ENCODE peak calls at places on chromosomes 4 and X, in eight cellular contexts. F is HCT116, C is SK-N-SH, R is PC-3, H is OCI-LY7, L is neural progenitor cell, B is hepatocyte, J is GM23248. O is an unnamed sample. For H3K9me3, the result is how much of the 10 kb centered on the place peaks cover.

GRCh38 chrX:115058276-115058675 is 40.9 kb upstream of the IL13RA2 start:
- DNase-seq in C (no peak), F (no peak), J (peak), R (peak), B (peak), H (no peak), L (no peak), O (no peak)

GRCh38 chr4:181528570-181529184 is 714.5 kb upstream of the TENM3 start:
- DNase-seq in F (peak), R (peak), L (peak), J (peak), H (peak), C (peak), B (peak), O (peak)

GRCh38 chr4:81839347-81840042 is 367.8 kb upstream of the RASGEF1B start:
- DNase-seq in R (no peak), C (no peak), H (no peak), L (no peak), J (no peak), F (no peak), B (no peak), O (no peak)

GRCh38 chrX:120517936-120518335 is 42.8 kb downstream of the CUL4B start:
- DNase-seq in H (no peak), R (peak), B (no peak), J (peak), C (no peak), F (no peak), L (no peak), O (no peak)

GRCh38 chrX:74246524-74246923 is 57.5 kb upstream of the ZCCHC13 start:
- DNase-seq in R (peak), H (no peak), J (peak), B (no peak), L (no peak), F (no peak), C (no peak), O (no peak)

GRCh38 chr4:81039351-81040174 is 9.1 kb downstream of the BMP3 start:
- DNase-seq in C (no peak), L (no peak), B (peak), J (peak), F (no peak), R (peak), H (peak), O (no peak)

GRCh38 chrX:107628662-107629532 is 587 bp downstream of the PRPS1 start:
- DNase-seq in J (peak), B (peak), L (peak), H (peak), F (no peak), R (peak), C (peak), O (peak)

GRCh38 chr4:47485047-47485692 is at the start of gene ATP10D:
- DNase-seq in F (peak), B (peak), C (peak), H (peak), R (peak), L (peak), J (peak), O (peak)

GRCh38 chr4:143558823-143559756 is 45.6 kb downstream of the SMARCA5 start:
- DNase-seq in F (no peak), L (peak), J (peak), C (peak), B (peak), R (peak), H (peak), O (peak)

GRCh38 chrX:31547816-31548215 is 476.0 kb upstream of the FTHL17 start:
- DNase-seq in J (no peak), C (no peak), H (no peak), L (no peak), B (no peak), R (no peak), F (no peak), O (no peak)

GRCh38 chr4:110498420-110498819 is 22.5 kb downstream of the ENPEP start:
- DNase-seq in J (no peak), H (no peak), B (no peak), C (no peak), F (no peak), R (no peak), L (no peak), O (no peak)

GRCh38 chr4:140061194-140061593 is 92.8 kb downstream of the MAML3 start:
- DNase-seq in F (no peak), J (no peak), B (no peak), L (no peak), C (no peak), R (no peak), H (no peak), O (no peak)

GRCh38 chr4:112550728-112551127 is 34.7 kb upstream of the NEUROG2 start:
- DNase-seq in R (peak), C (no peak), J (peak), L (no peak), B (no peak), F (no peak), H (no peak), O (no peak)

GRCh38 chr4:125132281-125132680 is 182.5 kb upstream of the FAT4 start:
- DNase-seq in R (no peak), J (peak), L (no peak), C (no peak), F (no peak), B (no peak), H (no peak), O (no peak)

GRCh38 chr4:89338206-89338605 is 30.6 kb upstream of the GPRIN3 start:
- DNase-seq in R (no peak), J (no peak), L (no peak), C (no peak), B (no peak), F (no peak), H (no peak), O (no peak)

GRCh38 chr4:169147217-169147616 is 123.5 kb downstream of the SH3RF1 start:
- DNase-seq in B (no peak), R (peak), C (no peak), L (no peak), H (no peak), J (peak), F (peak), O (no peak)

GRCh38 chrX:151488677-151489076 is 74.8 kb upstream of the PASD1 start:
- DNase-seq in H (peak), J (peak), L (peak), C (peak), R (no peak), B (no peak), F (peak), O (no peak)

GRCh38 chrX:37686979-37687378 is 1.4 kb downstream of the XK start:
- DNase-seq in J (no peak), R (no peak), H (no peak), L (no peak), B (no peak), F (no peak), C (no peak), O (no peak)

GRCh38 chr4:10354225-10354624 is 103.0 kb downstream of the ZNF518B start:
- DNase-seq in C (no peak), J (no peak), B (no peak), R (no peak), L (no peak), F (no peak), H (no peak), O (no peak)

GRCh38 chr4:66273110-66273509 is 602.8 kb upstream of the EPHA5 start:
- DNase-seq in H (no peak), C (no peak), L (no peak), B (no peak), F (no peak), R (no peak), J (no peak), O (no peak)

GRCh38 chr4:78150465-78150864 is 93.3 kb downstream of the FRAS1 start:
- DNase-seq in L (no peak), B (no peak), R (no peak), J (no peak), H (no peak), F (no peak), C (no peak), O (no peak)

GRCh38 chrX:150212672-150213480 is 150.2 kb upstream of the MAMLD1 start:
- DNase-seq in H (no peak), R (no peak), F (no peak), B (peak), L (peak), J (peak), C (no peak), O (no peak)

GRCh38 chr4:98780111-98780549 is 121.7 kb upstream of the TSPAN5 start:
- DNase-seq in B (peak), F (no peak), J (no peak), C (peak), R (no peak), L (no peak), H (no peak), O (no peak)

GRCh38 chr4:153788419-153789276 is at the start of gene SFRP2:
- DNase-seq in L (peak), B (no peak), C (peak), F (no peak), R (no peak), J (peak), H (no peak), O (no peak)

GRCh38 chr4:77217526-77217925 is 60.5 kb downstream of the CCNG2 start:
- DNase-seq in B (no peak), J (no peak), R (no peak), L (no peak), C (no peak), F (no peak), H (no peak), O (no peak)

GRCh38 chr4:151679247-151679646 is 81.6 kb downstream of the GATB start:
- DNase-seq in B (no peak), C (no peak), L (no peak), J (no peak), H (no peak), F (no peak), R (no peak), O (no peak)

GRCh38 chr4:141636771-141637460 is 533 bp downstream of the IL15 start:
- DNase-seq in L (peak), C (peak), B (peak), H (no peak), J (peak), F (peak), R (peak), O (peak)

GRCh38 chrX:14026121-14026520 is 3.6 kb downstream of the GEMIN8 start:
- DNase-seq in H (no peak), R (no peak), B (no peak), F (no peak), J (no peak), C (no peak), L (peak), O (no peak)

GRCh38 chrX:68163446-68163845 is 269.8 kb downstream of the OPHN1 start:
- DNase-seq in B (no peak), L (no peak), J (peak), C (no peak), H (no peak), R (no peak), F (no peak), O (peak)

GRCh38 chrX:137549846-137550534 is 15.9 kb upstream of the ZIC3 start:
- DNase-seq in R (no peak), F (no peak), C (no peak), L (peak), H (no peak), B (no peak), J (no peak), O (no peak)

GRCh38 chrX:33188286-33188685 is 23.1 kb downstream of the DMD start:
- DNase-seq in F (no peak), J (no peak), L (peak), B (no peak), H (no peak), C (no peak), R (no peak), O (no peak)
- TF ChIP-seq EZH2phosphoT487 in F (no peak), J (no peak), L (no peak), B (no peak), H (no peak), C (no peak), R (no peak), O (no peak)

DNA sequence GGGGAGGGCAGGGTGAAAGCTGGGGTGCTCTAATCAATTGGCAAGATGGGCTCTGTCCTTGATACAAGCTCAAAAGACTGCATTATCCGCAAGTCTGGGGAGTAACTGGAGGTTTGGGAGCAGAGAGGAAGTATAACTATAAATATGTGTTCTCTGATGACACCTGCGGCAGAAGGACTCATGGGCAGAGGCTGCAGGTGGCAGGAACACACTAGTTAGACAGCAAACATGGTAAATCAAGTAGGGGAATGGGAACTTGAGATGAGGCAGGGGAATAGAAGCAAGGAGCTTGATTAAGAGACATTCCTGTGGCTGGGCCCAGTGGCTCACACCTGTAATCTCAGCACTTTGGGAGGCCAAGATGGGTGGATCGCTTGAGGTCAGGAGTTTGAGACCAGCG is 30.3 kb downstream of the SH3KBP1 start:
- DNase-seq in R (no peak), J (no peak), B (no peak), C (no peak), H (peak), F (no peak), L (no peak), O (peak)
- H3K27ac ChIP-seq in R (no peak), J (no peak), B (no peak), C (no peak), H (peak), F (no peak), L (no peak), O (peak)

DNA sequence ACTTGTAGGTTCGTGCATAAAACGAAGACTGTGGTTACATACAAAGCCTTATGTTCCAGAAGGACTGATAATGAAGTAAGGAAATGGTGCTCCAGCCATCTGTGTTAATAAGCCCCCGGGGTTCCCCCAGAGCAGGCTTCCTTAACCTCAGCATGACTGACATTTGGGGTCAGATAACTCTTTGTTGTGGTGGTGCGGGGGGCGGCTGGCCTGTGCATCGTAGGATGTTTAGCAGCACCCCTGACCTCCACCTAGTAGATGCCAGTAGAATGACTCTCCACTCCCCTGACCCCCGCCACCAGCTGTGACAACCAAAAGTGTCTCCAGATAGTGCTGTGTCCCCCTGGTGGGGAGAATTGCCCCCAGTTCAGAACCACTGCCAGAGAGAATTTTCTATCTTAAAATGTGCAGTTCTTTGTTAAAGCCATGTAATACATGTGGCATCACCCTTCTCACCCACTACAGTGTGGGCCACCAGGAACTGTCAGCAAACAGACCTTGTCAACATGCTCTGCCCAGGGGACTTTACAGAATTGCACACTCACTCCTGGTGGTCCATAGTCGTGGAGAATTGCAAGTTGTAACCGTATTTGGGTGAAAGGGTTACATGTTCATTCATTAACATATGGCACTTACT is 7.5 kb downstream of the SH3KBP1 start:
- DNase-seq in B (no peak), F (no peak), H (no peak), R (no peak), C (no peak), L (no peak), J (no peak), O (no peak)
- H3K9me3 ChIP-seq in B (under half), F (under half), H (under half), R (under half), C (under half), L (under half), J (under half), O (under half)

DNA sequence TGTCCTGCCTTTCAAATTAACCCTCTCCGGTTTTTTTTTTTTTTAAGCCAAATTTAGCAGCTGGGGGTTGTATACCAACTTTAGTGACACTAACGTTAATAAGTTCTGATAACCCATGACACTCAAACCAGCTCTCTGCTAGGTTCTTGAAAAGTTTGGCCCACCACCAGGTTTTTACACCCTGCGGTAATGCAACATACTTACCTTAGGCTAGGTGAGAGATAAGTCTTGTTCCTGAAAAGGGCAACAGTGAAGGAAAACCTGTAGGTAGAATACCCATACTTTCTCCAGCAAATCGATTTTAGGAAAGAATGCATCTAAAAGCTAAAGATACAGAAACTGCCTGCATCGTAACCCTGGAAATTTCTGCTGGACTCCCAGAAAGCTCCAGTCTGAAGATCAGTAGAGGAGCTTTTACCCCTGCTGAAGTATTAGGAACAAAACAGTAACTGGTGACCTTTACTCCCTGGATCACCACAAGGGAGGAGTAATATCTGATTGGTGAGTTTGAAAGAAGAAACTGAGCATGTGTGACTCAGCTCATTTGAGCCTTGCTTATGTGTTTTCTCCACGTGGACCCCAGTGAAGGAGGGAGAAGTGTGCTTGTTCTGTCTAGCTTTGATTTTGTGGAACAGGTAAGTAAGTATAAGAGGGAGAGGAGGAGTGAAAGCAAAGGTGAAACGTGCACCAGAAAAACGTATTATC is 34.4 kb upstream of the COX18 start:
- DNase-seq in J (no peak), F (no peak), B (peak), C (no peak), L (no peak), H (no peak), R (peak), O (no peak)
- TF ChIP-seq EZH2phosphoT487 in J (no peak), F (no peak), B (no peak), C (no peak), L (no peak), H (no peak), R (no peak), O (no peak)

DNA sequence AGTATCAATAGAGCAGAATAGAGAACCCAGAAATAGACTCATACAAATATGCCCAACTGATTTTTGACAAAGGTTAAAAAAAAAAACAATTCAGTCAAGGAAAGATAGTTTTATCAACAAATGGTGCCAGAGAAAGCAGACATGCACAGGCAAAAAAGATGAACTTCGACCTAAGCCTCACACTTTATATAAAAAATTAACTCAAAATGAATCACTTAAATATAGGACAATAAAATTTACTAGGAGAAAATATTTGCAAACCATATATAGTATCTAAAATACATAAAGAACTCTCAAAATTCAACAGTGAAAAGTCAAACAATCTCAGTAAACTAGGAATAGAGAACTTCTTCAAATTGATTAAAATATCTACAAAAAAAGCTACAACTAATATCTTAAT is 29.7 kb downstream of the HUWE1 start:
- DNase-seq in J (no peak), F (no peak), H (no peak), B (no peak), C (no peak), R (no peak), L (no peak), O (no peak)
- H3K27ac ChIP-seq in J (no peak), F (no peak), H (no peak), B (no peak), C (no peak), R (no peak), L (no peak), O (no peak)

GRCh38 chrX:153347530-153347929 is 13.6 kb downstream of the ZNF275 start:
- DNase-seq in B (no peak), R (no peak), J (no peak), H (no peak), L (no peak), C (no peak), F (no peak), O (no peak)
- H3K9me3 ChIP-seq in B (under half), R (under half), J (under half), H (under half), L (under half), C (under half), F (under half), O (under half)

GRCh38 chrX:1527457-1527856 is 9.5 kb downstream of the P2RY8 start:
- DNase-seq in H (no peak), B (no peak), J (no peak), R (no peak), F (no peak), L (no peak), C (no peak), O (no peak)

GRCh38 chrX:1528186-1528883 is 8.7 kb downstream of the P2RY8 start:
- DNase-seq in F (no peak), L (no peak), B (no peak), H (no peak), J (no peak), C (no peak), R (no peak), O (no peak)

GRCh38 chrX:1528884-1529203 is 8.1 kb downstream of the P2RY8 start:
- DNase-seq in R (no peak), L (no peak), H (no peak), C (no peak), B (no peak), F (no peak), J (no peak), O (no peak)

GRCh38 chrX:1529756-1530155 is 7.2 kb downstream of the P2RY8 start:
- DNase-seq in R (no peak), F (no peak), C (no peak), J (no peak), L (no peak), B (no peak), H (no peak), O (no peak)

GRCh38 chrX:1529328-1529727 is 7.7 kb downstream of the P2RY8 start:
- DNase-seq in B (no peak), R (no peak), H (no peak), C (no peak), L (no peak), J (no peak), F (no peak), O (no peak)
- TF ChIP-seq EZH2phosphoT487 in B (no peak), R (no peak), H (no peak), C (no peak), L (no peak), J (no peak), F (no peak), O (no peak)

DNA sequence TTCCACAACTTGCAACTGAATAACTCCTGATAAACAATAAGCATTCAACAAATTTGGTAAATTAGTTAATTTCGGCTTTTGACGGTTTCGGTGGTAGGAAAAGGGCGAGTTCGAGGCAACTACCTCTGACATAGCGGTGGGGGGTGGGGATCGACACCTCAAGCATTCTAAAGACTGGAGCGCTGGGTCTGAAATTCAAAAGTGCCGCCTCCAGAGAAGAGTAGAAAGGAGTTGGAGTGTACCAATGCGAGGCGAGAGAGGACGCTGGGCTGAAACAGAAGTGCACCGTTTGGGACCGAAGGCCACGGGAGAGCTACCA is 723 bp downstream of the SMC1A start:
- DNase-seq in B (no peak), L (no peak), H (no peak), J (no peak), R (no peak), F (no peak), C (no peak), O (no peak)
- H3K27ac ChIP-seq in B (peak), L (peak), H (peak), J (peak), R (peak), F (peak), C (peak), O (peak)

DNA sequence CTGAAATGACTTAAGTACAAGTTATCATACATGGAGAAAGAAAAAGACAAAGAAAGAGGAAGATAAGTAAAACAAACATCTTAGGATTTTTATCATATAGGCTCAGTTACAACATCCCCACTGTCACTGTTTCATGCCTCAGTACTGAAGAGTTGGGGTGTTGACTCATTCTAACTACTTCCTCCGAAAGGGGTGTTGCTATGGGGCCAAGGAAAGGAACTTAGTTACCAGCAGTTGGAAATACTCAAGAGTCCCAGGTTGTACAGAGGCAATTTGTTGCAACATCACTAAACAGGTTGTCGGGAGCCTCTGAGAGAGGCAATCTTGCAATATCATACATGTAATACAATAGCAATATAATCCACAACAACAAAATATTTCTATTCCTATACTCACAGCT is 1264.7 kb downstream of the PCDH7 start:
- DNase-seq in B (peak), J (no peak), C (no peak), H (no peak), L (no peak), R (no peak), F (no peak), O (no peak)
- H3K9me3 ChIP-seq in B (under half), J (under half), C (under half), H (under half), L (under half), R (under half), F (under half), O (under half)